ENCODE peak calls at places on chromosome 10, in nine cellular contexts. One of them, this sample, is unnamed.
A peak's percentile ranks its signal among the peaks of the same experiment; 100 is the strongest.

GRCh38 chr10:58856508-58857240 is 319.8 kb upstream of the PHYHIPL start:
- DNase-seq in CD8-positive, alpha-beta T cell: no peak
- DNase-seq in dorsolateral prefrontal cortex: no peak
- DNase-seq in lung: peak; percentile 54
- DNase-seq in mammary epithelial cell: peak; percentile 78
- DNase-seq in ovary: no peak
- DNase-seq in prostate gland: peak; percentile 48
- DNase-seq in hepatocyte: peak; percentile 58
- DNase-seq in brain microvascular endothelial cell: peak; percentile 97
- DNase-seq in this sample: peak; percentile 91

GRCh38 chr10:91313761-91314520 is 93.5 kb downstream of the PCGF5 start:
- DNase-seq in CD8-positive, alpha-beta T cell: no peak
- DNase-seq in dorsolateral prefrontal cortex: no peak
- DNase-seq in lung: no peak
- DNase-seq in mammary epithelial cell: peak; percentile 48
- DNase-seq in ovary: no peak
- DNase-seq in prostate gland: no peak
- DNase-seq in hepatocyte: no peak
- DNase-seq in brain microvascular endothelial cell: peak; percentile 48
- DNase-seq in this sample: no peak

GRCh38 chr10:47418321-47418720 is 34.2 kb upstream of the ZNF488 start:
- DNase-seq in CD8-positive, alpha-beta T cell: no peak
- DNase-seq in dorsolateral prefrontal cortex: no peak
- DNase-seq in lung: no peak
- DNase-seq in mammary epithelial cell: no peak
- DNase-seq in ovary: no peak
- DNase-seq in prostate gland: no peak
- DNase-seq in hepatocyte: no peak
- DNase-seq in brain microvascular endothelial cell: no peak
- DNase-seq in this sample: no peak

GRCh38 chr10:57689898-57690297 is 577.8 kb downstream of the IPMK start:
- DNase-seq in CD8-positive, alpha-beta T cell: no peak
- DNase-seq in dorsolateral prefrontal cortex: no peak
- DNase-seq in lung: no peak
- DNase-seq in mammary epithelial cell: no peak
- DNase-seq in ovary: no peak
- DNase-seq in prostate gland: no peak
- DNase-seq in hepatocyte: no peak
- DNase-seq in brain microvascular endothelial cell: no peak
- DNase-seq in this sample: no peak

GRCh38 chr10:21975378-21975990 is 28.0 kb downstream of the DNAJC1 start:
- DNase-seq in CD8-positive, alpha-beta T cell: no peak
- DNase-seq in dorsolateral prefrontal cortex: no peak
- DNase-seq in lung: no peak
- DNase-seq in mammary epithelial cell: no peak
- DNase-seq in ovary: no peak
- DNase-seq in prostate gland: no peak
- DNase-seq in hepatocyte: no peak
- DNase-seq in brain microvascular endothelial cell: no peak
- DNase-seq in this sample: no peak

GRCh38 chr10:130351466-130352290 is 215.5 kb downstream of the GLRX3 start:
- DNase-seq in CD8-positive, alpha-beta T cell: no peak
- DNase-seq in dorsolateral prefrontal cortex: no peak
- DNase-seq in lung: no peak
- DNase-seq in mammary epithelial cell: no peak
- DNase-seq in ovary: no peak
- DNase-seq in prostate gland: no peak
- DNase-seq in hepatocyte: no peak
- DNase-seq in brain microvascular endothelial cell: no peak
- DNase-seq in this sample: no peak

GRCh38 chr10:11757452-11757819 is 15.3 kb downstream of the ECHDC3 start:
- DNase-seq in CD8-positive, alpha-beta T cell: no peak
- DNase-seq in dorsolateral prefrontal cortex: no peak
- DNase-seq in lung: peak; percentile 64
- DNase-seq in mammary epithelial cell: peak; percentile 93
- DNase-seq in ovary: peak; percentile 72
- DNase-seq in prostate gland: peak; percentile 65
- DNase-seq in hepatocyte: peak; percentile 90
- DNase-seq in brain microvascular endothelial cell: peak; percentile 97
- DNase-seq in this sample: peak; percentile 83

GRCh38 chr10:78875331-78875877 is 193.4 kb upstream of the ZMIZ1 start:
- DNase-seq in CD8-positive, alpha-beta T cell: no peak
- DNase-seq in dorsolateral prefrontal cortex: no peak
- DNase-seq in lung: peak; percentile 9
- DNase-seq in mammary epithelial cell: no peak
- DNase-seq in ovary: no peak
- DNase-seq in prostate gland: no peak
- DNase-seq in hepatocyte: no peak
- DNase-seq in brain microvascular endothelial cell: no peak
- DNase-seq in this sample: no peak

GRCh38 chr10:5508161-5508604 is 8.8 kb upstream of the CALML5 start:
- DNase-seq in CD8-positive, alpha-beta T cell: no peak
- DNase-seq in dorsolateral prefrontal cortex: no peak
- DNase-seq in lung: no peak
- DNase-seq in mammary epithelial cell: no peak
- DNase-seq in ovary: peak; percentile 23
- DNase-seq in prostate gland: no peak
- DNase-seq in hepatocyte: no peak
- DNase-seq in brain microvascular endothelial cell: no peak
- DNase-seq in this sample: no peak

GRCh38 chr10:79490400-79491081 is 21.8 kb upstream of the EIF5AL1 start:
- DNase-seq in CD8-positive, alpha-beta T cell: no peak
- DNase-seq in dorsolateral prefrontal cortex: no peak
- DNase-seq in lung: no peak
- DNase-seq in mammary epithelial cell: no peak
- DNase-seq in ovary: peak; percentile 64
- DNase-seq in prostate gland: no peak
- DNase-seq in hepatocyte: peak; percentile 41
- DNase-seq in brain microvascular endothelial cell: no peak
- DNase-seq in this sample: no peak

GRCh38 chr10:6647811-6648526 is 67.9 kb upstream of the PRKCQ start:
- DNase-seq in CD8-positive, alpha-beta T cell: peak; percentile 75
- DNase-seq in dorsolateral prefrontal cortex: peak; percentile 75
- DNase-seq in lung: peak; percentile 44
- DNase-seq in mammary epithelial cell: peak; percentile 43
- DNase-seq in ovary: no peak
- DNase-seq in prostate gland: no peak
- DNase-seq in hepatocyte: peak; percentile 67
- DNase-seq in brain microvascular endothelial cell: peak; percentile 2
- DNase-seq in this sample: peak; percentile 69

GRCh38 chr10:17805921-17806577 is 3.1 kb upstream of the MRC1 start:
- DNase-seq in CD8-positive, alpha-beta T cell: no peak
- DNase-seq in dorsolateral prefrontal cortex: no peak
- DNase-seq in lung: no peak
- DNase-seq in mammary epithelial cell: peak; percentile 12
- DNase-seq in ovary: no peak
- DNase-seq in prostate gland: no peak
- DNase-seq in hepatocyte: no peak
- DNase-seq in brain microvascular endothelial cell: no peak
- DNase-seq in this sample: no peak

GRCh38 chr10:132144086-132144485 is 42.7 kb upstream of the DPYSL4 start:
- DNase-seq in CD8-positive, alpha-beta T cell: no peak
- DNase-seq in dorsolateral prefrontal cortex: no peak
- DNase-seq in lung: no peak
- DNase-seq in mammary epithelial cell: no peak
- DNase-seq in ovary: peak; percentile 28
- DNase-seq in prostate gland: no peak
- DNase-seq in hepatocyte: no peak
- DNase-seq in brain microvascular endothelial cell: no peak
- DNase-seq in this sample: no peak

GRCh38 chr10:80429521-80429966 is 21.2 kb downstream of the PRXL2A start:
- DNase-seq in CD8-positive, alpha-beta T cell: no peak
- DNase-seq in dorsolateral prefrontal cortex: no peak
- DNase-seq in lung: peak; percentile 77
- DNase-seq in mammary epithelial cell: peak; percentile 92
- DNase-seq in ovary: no peak
- DNase-seq in prostate gland: no peak
- DNase-seq in hepatocyte: no peak
- DNase-seq in brain microvascular endothelial cell: no peak
- DNase-seq in this sample: peak; percentile 99

GRCh38 chr10:116611153-116611545 is 9.6 kb upstream of the PNLIPRP2 start:
- DNase-seq in CD8-positive, alpha-beta T cell: no peak
- DNase-seq in dorsolateral prefrontal cortex: no peak
- DNase-seq in lung: no peak
- DNase-seq in mammary epithelial cell: no peak
- DNase-seq in ovary: no peak
- DNase-seq in prostate gland: no peak
- DNase-seq in hepatocyte: peak; percentile 43
- DNase-seq in brain microvascular endothelial cell: no peak
- DNase-seq in this sample: no peak

GRCh38 chr10:104824378-104825006 is 183.4 kb downstream of the SORCS3 start:
- DNase-seq in CD8-positive, alpha-beta T cell: no peak
- DNase-seq in dorsolateral prefrontal cortex: no peak
- DNase-seq in lung: no peak
- DNase-seq in mammary epithelial cell: peak; percentile 39
- DNase-seq in ovary: peak; percentile 33
- DNase-seq in prostate gland: peak; percentile 31
- DNase-seq in hepatocyte: peak; percentile 70
- DNase-seq in brain microvascular endothelial cell: peak; percentile 16
- DNase-seq in this sample: peak; percentile 66

DNA sequence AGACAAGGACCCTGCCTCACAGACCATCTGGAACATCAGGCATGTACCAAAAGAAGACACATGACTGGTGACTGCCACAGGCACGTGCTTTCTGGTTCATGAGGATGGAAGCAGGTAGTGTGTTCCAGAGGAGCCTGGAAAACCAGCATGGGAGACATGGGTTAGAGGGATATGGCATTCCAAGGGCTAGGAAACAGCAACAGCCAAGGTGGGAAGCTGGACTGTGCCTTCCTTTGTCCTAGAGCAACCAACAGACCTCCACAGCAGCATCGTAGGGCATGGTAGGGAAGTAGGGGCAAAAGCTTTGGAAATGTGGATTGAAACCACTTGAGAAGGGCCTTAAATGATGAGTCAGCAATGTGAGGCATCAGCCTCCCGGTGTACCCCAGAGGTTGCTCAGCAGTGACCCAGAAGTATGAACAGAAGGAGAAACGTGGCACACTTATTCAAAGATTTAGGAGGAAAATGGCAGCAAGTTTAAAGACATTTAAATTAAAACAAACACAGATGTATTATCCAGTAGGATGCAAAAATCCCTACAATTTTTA is 51.0 kb downstream of the PRLHR start:
- DNase-seq in CD8-positive, alpha-beta T cell: no peak
- DNase-seq in dorsolateral prefrontal cortex: no peak
- DNase-seq in lung: no peak
- DNase-seq in mammary epithelial cell: no peak
- DNase-seq in ovary: no peak
- DNase-seq in prostate gland: no peak
- DNase-seq in hepatocyte: no peak
- DNase-seq in brain microvascular endothelial cell: no peak
- DNase-seq in this sample: no peak
- TF ChIP-seq CTCF in CD8-positive, alpha-beta T cell: no peak
- TF ChIP-seq CTCF in dorsolateral prefrontal cortex: no peak
- TF ChIP-seq CTCF in lung: no peak
- TF ChIP-seq CTCF in mammary epithelial cell: no peak
- TF ChIP-seq CTCF in ovary: no peak
- TF ChIP-seq CTCF in prostate gland: peak; percentile 7
- TF ChIP-seq CTCF in hepatocyte: no peak
- TF ChIP-seq CTCF in brain microvascular endothelial cell: no peak
- TF ChIP-seq CTCF in this sample: peak; percentile 58

GRCh38 chr10:102434251-102434913 is 2.0 kb upstream of the CUEDC2 start:
- DNase-seq in CD8-positive, alpha-beta T cell: no peak
- DNase-seq in dorsolateral prefrontal cortex: no peak
- DNase-seq in lung: no peak
- DNase-seq in mammary epithelial cell: no peak
- DNase-seq in ovary: no peak
- DNase-seq in prostate gland: no peak
- DNase-seq in hepatocyte: peak; percentile 66
- DNase-seq in brain microvascular endothelial cell: no peak
- DNase-seq in this sample: no peak
- H3K27ac ChIP-seq in CD8-positive, alpha-beta T cell: peak overlapping the region; percentile 2
- H3K27ac ChIP-seq in dorsolateral prefrontal cortex: peak overlapping the region; percentile 68
- H3K27ac ChIP-seq in lung: no peak overlapping the region
- H3K27ac ChIP-seq in mammary epithelial cell: no peak overlapping the region
- H3K27ac ChIP-seq in ovary: no peak overlapping the region
- H3K27ac ChIP-seq in prostate gland: no peak overlapping the region
- H3K27ac ChIP-seq in hepatocyte: peak overlapping the region; percentile 90
- H3K27ac ChIP-seq in brain microvascular endothelial cell: no peak overlapping the region
- H3K27ac ChIP-seq in this sample: peak overlapping the region; percentile 27

GRCh38 chr10:102713814-102714620 is at the start of gene ARL3:
- DNase-seq in CD8-positive, alpha-beta T cell: peak; percentile 94
- DNase-seq in dorsolateral prefrontal cortex: peak; percentile 96
- DNase-seq in lung: peak; percentile 97
- DNase-seq in mammary epithelial cell: peak; percentile 99
- DNase-seq in ovary: peak; percentile 99
- DNase-seq in prostate gland: peak; percentile 97
- DNase-seq in hepatocyte: peak; percentile 100
- DNase-seq in brain microvascular endothelial cell: peak; percentile 97
- DNase-seq in this sample: peak; percentile 99

GRCh38 chr10:102714621-102715455 is at the start of gene SFXN2:
- DNase-seq in CD8-positive, alpha-beta T cell: peak; percentile 43
- DNase-seq in dorsolateral prefrontal cortex: peak; percentile 46
- DNase-seq in lung: peak; percentile 55
- DNase-seq in mammary epithelial cell: no peak
- DNase-seq in ovary: no peak
- DNase-seq in prostate gland: peak; percentile 51
- DNase-seq in hepatocyte: peak; percentile 55
- DNase-seq in brain microvascular endothelial cell: no peak
- DNase-seq in this sample: no peak

GRCh38 chr10:102712843-102713242 is 1.4 kb downstream of the ARL3 start:
- DNase-seq in CD8-positive, alpha-beta T cell: no peak
- DNase-seq in dorsolateral prefrontal cortex: no peak
- DNase-seq in lung: no peak
- DNase-seq in mammary epithelial cell: no peak
- DNase-seq in ovary: no peak
- DNase-seq in prostate gland: no peak
- DNase-seq in hepatocyte: no peak
- DNase-seq in brain microvascular endothelial cell: no peak
- DNase-seq in this sample: no peak

GRCh38 chr10:102712089-102712488 is 2.1 kb downstream of the ARL3 start:
- DNase-seq in CD8-positive, alpha-beta T cell: no peak
- DNase-seq in dorsolateral prefrontal cortex: no peak
- DNase-seq in lung: no peak
- DNase-seq in mammary epithelial cell: no peak
- DNase-seq in ovary: no peak
- DNase-seq in prostate gland: no peak
- DNase-seq in hepatocyte: no peak
- DNase-seq in brain microvascular endothelial cell: no peak
- DNase-seq in this sample: no peak

GRCh38 chr10:102713483-102713813 is 749 bp downstream of the ARL3 start:
- DNase-seq in CD8-positive, alpha-beta T cell: no peak
- DNase-seq in dorsolateral prefrontal cortex: no peak
- DNase-seq in lung: no peak
- DNase-seq in mammary epithelial cell: no peak
- DNase-seq in ovary: no peak
- DNase-seq in prostate gland: no peak
- DNase-seq in hepatocyte: no peak
- DNase-seq in brain microvascular endothelial cell: no peak
- DNase-seq in this sample: no peak
- TF ChIP-seq CTCF in CD8-positive, alpha-beta T cell: no peak
- TF ChIP-seq CTCF in dorsolateral prefrontal cortex: no peak
- TF ChIP-seq CTCF in lung: no peak
- TF ChIP-seq CTCF in mammary epithelial cell: no peak
- TF ChIP-seq CTCF in ovary: no peak
- TF ChIP-seq CTCF in prostate gland: no peak
- TF ChIP-seq CTCF in hepatocyte: no peak
- TF ChIP-seq CTCF in brain microvascular endothelial cell: no peak
- TF ChIP-seq CTCF in this sample: peak; percentile 27

DNA sequence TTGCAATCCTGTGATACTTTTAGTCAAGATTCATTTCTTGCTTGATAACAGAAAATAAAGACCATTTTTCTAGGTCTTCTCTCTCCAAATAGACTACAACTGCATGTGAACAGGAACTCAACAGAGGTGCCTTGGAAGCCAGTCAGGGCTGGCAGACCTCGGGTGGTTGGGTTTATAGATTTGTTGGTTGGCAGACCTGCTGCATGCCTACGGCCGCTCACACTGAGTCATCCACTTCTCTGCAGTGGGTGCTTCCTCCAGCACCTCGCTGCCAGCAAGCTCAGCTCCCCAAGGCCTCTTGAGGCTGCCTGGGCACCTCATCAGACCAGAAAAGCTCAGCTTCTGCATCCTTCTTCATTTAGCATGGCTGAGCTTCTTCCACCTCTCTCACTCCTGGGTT is 9.1 kb upstream of the AFAP1L2 start:
- DNase-seq in CD8-positive, alpha-beta T cell: no peak
- DNase-seq in dorsolateral prefrontal cortex: no peak
- DNase-seq in lung: peak; percentile 73
- DNase-seq in mammary epithelial cell: peak; percentile 88
- DNase-seq in ovary: no peak
- DNase-seq in prostate gland: peak; percentile 90
- DNase-seq in hepatocyte: no peak
- DNase-seq in brain microvascular endothelial cell: no peak
- DNase-seq in this sample: peak; percentile 91
- H3K27ac ChIP-seq in CD8-positive, alpha-beta T cell: no peak overlapping the region
- H3K27ac ChIP-seq in dorsolateral prefrontal cortex: no peak overlapping the region
- H3K27ac ChIP-seq in lung: no peak overlapping the region
- H3K27ac ChIP-seq in mammary epithelial cell: peak overlapping the region; percentile 19
- H3K27ac ChIP-seq in ovary: no peak overlapping the region
- H3K27ac ChIP-seq in prostate gland: peak overlapping the region; percentile 38
- H3K27ac ChIP-seq in hepatocyte: no peak overlapping the region
- H3K27ac ChIP-seq in brain microvascular endothelial cell: no peak overlapping the region
- H3K27ac ChIP-seq in this sample: peak overlapping the region; percentile 85